ENCODE peak calls at places on chromosome 3, in four cellular contexts. A is right lobe of liver, X is T-helper 1 cell, Z is foreskin fibroblast. Q is an unnamed sample.

GRCh38 chr3:142210144-142210543 is 15.2 kb downstream of the GK5 start:
- DNase-seq in A (no peak), X (no peak), Z (no peak), Q (no peak)

GRCh38 chr3:182241777-182242556 is 530.2 kb downstream of the SOX2 start:
- DNase-seq in A (peak; percentile 38), X (no peak), Z (no peak), Q (no peak)

GRCh38 chr3:129934234-129935123 is 40.0 kb upstream of the TRH start:
- DNase-seq in A (no peak), X (no peak), Z (peak; percentile 9), Q (no peak)

GRCh38 chr3:144564011-144564410 is 592.4 kb downstream of the DIPK2A start:
- DNase-seq in A (no peak), X (no peak), Z (no peak), Q (no peak)

GRCh38 chr3:136893848-136894443 is 31.9 kb downstream of the NCK1 start:
- DNase-seq in A (no peak), X (no peak), Z (peak; percentile 56), Q (no peak)

GRCh38 chr3:16885948-16886683 is 1.4 kb downstream of the PLCL2 start:
- DNase-seq in A (no peak), X (no peak), Z (no peak), Q (no peak)

GRCh38 chr3:70824078-70824477 is 511.6 kb upstream of the MDFIC2 start:
- DNase-seq in A (no peak), X (no peak), Z (peak; percentile 52), Q (no peak)

GRCh38 chr3:50190921-50191660 is at the start of gene GNAT1:
- DNase-seq in A (no peak), X (no peak), Z (no peak), Q (no peak)

GRCh38 chr3:33141006-33141405 is 27.2 kb downstream of the CRTAP start:
- DNase-seq in A (no peak), X (no peak), Z (no peak), Q (no peak)

GRCh38 chr3:30082652-30083051 is 523.7 kb upstream of the TGFBR2 start:
- DNase-seq in A (no peak), X (no peak), Z (no peak), Q (no peak)

GRCh38 chr3:126389112-126389791 is 5.5 kb upstream of the CFAP100 start:
- DNase-seq in A (peak; percentile 94), X (no peak), Z (peak; percentile 78), Q (peak; percentile 96)

GRCh38 chr3:128133273-128133883 is 9.8 kb upstream of the RUVBL1 start:
- DNase-seq in A (no peak), X (no peak), Z (peak; percentile 52), Q (peak; percentile 55)

GRCh38 chr3:102400766-102401165 is 34.0 kb upstream of the ZPLD1 start:
- DNase-seq in A (no peak), X (no peak), Z (peak; percentile 0), Q (no peak)

GRCh38 chr3:9099711-9100110 is 136.4 kb upstream of the RAD18 start:
- DNase-seq in A (no peak), X (no peak), Z (no peak), Q (peak; percentile 18)

GRCh38 chr3:150408232-150409124 is at the start of gene TSC22D2:
- DNase-seq in A (peak; percentile 97), X (peak; percentile 85), Z (peak; percentile 95), Q (peak; percentile 97)